ENCODE peak calls at places on chromosome 13, in nine cellular contexts. C is neuronal stem cell; M is psoas muscle; L is right lobe of liver; O is pancreas; U is stimulated activated CD4-positive, alpha-beta T cell treated with anti-CD3 and anti-CD28 coated beads, TNF-alpha, amount 100 ng/mL, for 4 hours; Y is HFF-Myc; I is T-helper 9 cell; B is GDM1. W is an unnamed sample.

GRCh38 chr13:101785858-101786257 is 333.4 kb downstream of the ITGBL1 start:
- DNase-seq in I (no peak), B (no peak), L (peak), O (no peak), C (peak), M (no peak), U (no peak), Y (no peak), W (no peak)

GRCh38 chr13:92574499-92574898 is 652.1 kb upstream of the GPC6 start:
- DNase-seq in B (no peak), M (no peak), L (no peak), O (no peak), Y (no peak), C (no peak), U (no peak), I (no peak), W (no peak)

GRCh38 chr13:73064991-73065390 is 6.2 kb downstream of the KLF5 start:
- DNase-seq in B (no peak), M (no peak), C (no peak), U (no peak), I (no peak), O (no peak), L (no peak), Y (no peak), W (no peak)

GRCh38 chr13:111474136-111475002 is 153.9 kb downstream of the TEX29 start:
- DNase-seq in O (no peak), B (no peak), I (no peak), Y (peak), U (no peak), C (peak), L (peak), M (no peak), W (no peak)

GRCh38 chr13:40993119-40993518 is 26.0 kb downstream of the ELF1 start:
- DNase-seq in L (no peak), C (no peak), B (no peak), O (no peak), Y (no peak), U (no peak), I (no peak), M (no peak), W (no peak)

GRCh38 chr13:111539791-111540446 is 219.5 kb downstream of the TEX29 start:
- DNase-seq in C (no peak), I (no peak), L (no peak), O (peak), B (no peak), M (no peak), U (no peak), Y (no peak), W (no peak)

GRCh38 chr13:59270327-59270726 is 893.4 kb downstream of the DIAPH3 start:
- DNase-seq in M (no peak), C (no peak), I (no peak), O (no peak), Y (no peak), B (no peak), U (no peak), L (no peak), W (no peak)

GRCh38 chr13:30572859-30573275 is 44.9 kb upstream of the USPL1 start:
- DNase-seq in Y (no peak), U (no peak), M (no peak), B (peak), L (no peak), O (no peak), C (no peak), I (no peak), W (peak)